ENCODE peak calls at places on chromosomes 7 and 10, in four cellular contexts. U is thyroid gland, N is ovary, I is IMR-90. H is an unnamed sample.
A peak's percentile ranks its signal among the peaks of the same experiment; 100 is the strongest.

GRCh38 chr7:2956526-2957368 is 86.9 kb downstream of the CARD11 start:
- DNase-seq in U (no peak), N (no peak), I (peak; percentile 67), H (peak; percentile 84)

GRCh38 chr10:6493521-6494451 is 86.3 kb downstream of the PRKCQ start:
- DNase-seq in U (no peak), N (no peak), I (peak; percentile 11), H (no peak)

GRCh38 chr7:1706721-1707613 is 36.9 kb downstream of the ELFN1 start:
- DNase-seq in U (no peak), N (peak; percentile 8), I (no peak), H (no peak)

GRCh38 chr10:132649651-132650360 is 112.2 kb downstream of the INPP5A start:
- DNase-seq in U (no peak), N (no peak), I (no peak), H (no peak)

GRCh38 chr10:76514891-76515290 is 1083.5 kb downstream of the LRMDA start:
- DNase-seq in U (no peak), N (no peak), I (no peak), H (no peak)

GRCh38 chr7:137682596-137682995 is 164.2 kb downstream of the DGKI start:
- DNase-seq in U (no peak), N (no peak), I (peak; percentile 88), H (no peak)

GRCh38 chr7:82158327-82158726 is 285.2 kb downstream of the CACNA2D1 start:
- DNase-seq in U (no peak), N (no peak), I (no peak), H (no peak)

GRCh38 chr10:69901623-69902505 is 100.2 kb downstream of the COL13A1 start:
- DNase-seq in U (peak; percentile 83), N (peak; percentile 41), I (peak; percentile 60), H (peak; percentile 41)

GRCh38 chr7:127582361-127582760 is 3.0 kb downstream of the GCC1 start:
- DNase-seq in U (peak; percentile 24), N (peak; percentile 78), I (no peak), H (no peak)

GRCh38 chr7:134130124-134130523 is 3.0 kb downstream of the LRGUK start:
- DNase-seq in U (no peak), N (no peak), I (no peak), H (no peak)

GRCh38 chr10:65670087-65670486 is 1255.7 kb upstream of the LRRTM3 start:
- DNase-seq in U (no peak), N (no peak), I (peak; percentile 50), H (no peak)

GRCh38 chr7:150970424-150970823 is 7.7 kb downstream of the KCNH2 start:
- DNase-seq in U (no peak), N (no peak), I (no peak), H (no peak)

GRCh38 chr7:130351664-130352015 is 7.0 kb downstream of the CPA5 start:
- DNase-seq in U (no peak), N (no peak), I (no peak), H (no peak)

GRCh38 chr10:84335516-84335915 is 7.1 kb downstream of the CCSER2 start:
- DNase-seq in U (no peak), N (no peak), I (no peak), H (peak; percentile 29)

GRCh38 chr10:13969792-13970140 is 361.0 kb downstream of the FRMD4A start:
- DNase-seq in U (no peak), N (no peak), I (no peak), H (no peak)

GRCh38 chr7:2893411-2893861 is 49.3 kb upstream of the GNA12 start:
- DNase-seq in U (no peak), N (no peak), I (no peak), H (no peak)

GRCh38 chr7:135911091-135911490 is 66.1 kb downstream of the MTPN start:
- DNase-seq in U (no peak), N (peak; percentile 51), I (no peak), H (no peak)

GRCh38 chr10:124611738-124612137 is 132.4 kb downstream of the FAM53B start:
- DNase-seq in U (no peak), N (no peak), I (no peak), H (peak; percentile 99)

GRCh38 chr10:35458500-35459448 is 122.5 kb downstream of the CCNY start:
- DNase-seq in U (no peak), N (no peak), I (no peak), H (no peak)

GRCh38 chr7:25665346-25665745 is 437.1 kb upstream of the NPVF start:
- DNase-seq in U (no peak), N (peak; percentile 30), I (no peak), H (peak; percentile 17)

GRCh38 chr7:44538798-44539668 is 2.1 kb downstream of the NPC1L1 start:
- DNase-seq in U (no peak), N (no peak), I (no peak), H (no peak)

GRCh38 chr10:59852671-59853070 is 53.7 kb downstream of the CCDC6 start:
- DNase-seq in U (no peak), N (no peak), I (no peak), H (no peak)

GRCh38 chr7:2501947-2502646 is 17.5 kb upstream of the LFNG start:
- DNase-seq in U (no peak), N (no peak), I (no peak), H (no peak)

GRCh38 chr10:30391266-30391665 is 42.2 kb upstream of the MTPAP start:
- DNase-seq in U (no peak), N (no peak), I (no peak), H (no peak)

GRCh38 chr7:43441217-43441616 is 141.7 kb upstream of the STK17A start:
- DNase-seq in U (no peak), N (no peak), I (no peak), H (no peak)

GRCh38 chr10:125054664-125055273 is 105.6 kb downstream of the CTBP2 start:
- DNase-seq in U (no peak), N (no peak), I (no peak), H (no peak)

GRCh38 chr10:89419548-89419947 is 5.2 kb downstream of the IFIT5 start:
- DNase-seq in U (no peak), N (no peak), I (peak; percentile 31), H (peak; percentile 69)

GRCh38 chr7:68770649-68771048 is 827.6 kb upstream of the AUTS2 start:
- DNase-seq in U (peak; percentile 23), N (no peak), I (no peak), H (no peak)

GRCh38 chr7:66070222-66070621 is 5.4 kb upstream of the ASL start:
- DNase-seq in U (no peak), N (no peak), I (no peak), H (no peak)

GRCh38 chr7:128120116-128120515 is 88.9 kb upstream of the LRRC4 start:
- DNase-seq in U (no peak), N (no peak), I (no peak), H (no peak)

GRCh38 chr7:132309102-132309805 is 267.0 kb downstream of the PLXNA4 start:
- DNase-seq in U (no peak), N (no peak), I (no peak), H (no peak)

GRCh38 chr10:30857803-30858202 is 173.9 kb downstream of the ZNF438 start:
- DNase-seq in U (peak; percentile 81), N (peak; percentile 42), I (peak; percentile 72), H (peak; percentile 92)

GRCh38 chr10:14822879-14823755 is 14.7 kb downstream of the CDNF start:
- DNase-seq in U (peak; percentile 39), N (no peak), I (peak; percentile 59), H (peak; percentile 53)

GRCh38 chr10:72250666-72251065 is 23.1 kb upstream of the DDIT4 start:
- DNase-seq in U (peak; percentile 37), N (peak; percentile 51), I (peak; percentile 82), H (no peak)

GRCh38 chr10:59127991-59128390 is 48.5 kb upstream of the PHYHIPL start:
- DNase-seq in U (no peak), N (no peak), I (no peak), H (no peak)

GRCh38 chr7:41918597-41918996 is 215.7 kb upstream of the INHBA start:
- DNase-seq in U (no peak), N (no peak), I (peak; percentile 98), H (no peak)

GRCh38 chr10:124517931-124518330 is 56.3 kb downstream of the LHPP start:
- DNase-seq in U (no peak), N (no peak), I (no peak), H (no peak)

GRCh38 chr7:141251180-141251579 is 177.3 kb downstream of the TMEM178B start:
- DNase-seq in U (no peak), N (no peak), I (no peak), H (no peak)

GRCh38 chr10:69847883-69848282 is 46.2 kb downstream of the COL13A1 start:
- DNase-seq in U (no peak), N (no peak), I (peak; percentile 38), H (peak; percentile 14)

GRCh38 chr7:113917840-113918239 is 969 bp downstream of the PPP1R3A start:
- DNase-seq in U (no peak), N (no peak), I (no peak), H (no peak)

GRCh38 chr7:113907617-113908016 is 11.2 kb downstream of the PPP1R3A start:
- DNase-seq in U (no peak), N (no peak), I (no peak), H (no peak)

GRCh38 chr7:113915991-113916390 is 2.8 kb downstream of the PPP1R3A start:
- DNase-seq in U (no peak), N (no peak), I (no peak), H (no peak)

GRCh38 chr7:113912881-113913280 is 5.9 kb downstream of the PPP1R3A start:
- DNase-seq in U (no peak), N (no peak), I (no peak), H (no peak)
- TF ChIP-seq POLR2A in U (no peak), N (no peak), I (no peak), H (no peak)

GRCh38 chr10:99430451-99431189 is at the start of gene GOT1:
- DNase-seq in U (peak; percentile 98), N (peak; percentile 92), I (peak; percentile 99), H (peak; percentile 99)
- TF ChIP-seq POLR2A in U (peak; percentile 92), N (peak; percentile 78), I (peak; percentile 94), H (peak; percentile 94)

GRCh38 chr10:11318812-11319598 is 292.4 kb downstream of the USP6NL start:
- DNase-seq in U (no peak), N (no peak), I (no peak), H (no peak)

GRCh38 chr10:11320809-11321520 is 290.5 kb downstream of the USP6NL start:
- DNase-seq in U (no peak), N (no peak), I (no peak), H (no peak)

GRCh38 chr10:11319990-11320602 is 291.4 kb downstream of the USP6NL start:
- DNase-seq in U (no peak), N (no peak), I (no peak), H (no peak)

GRCh38 chr10:11322698-11323097 is 288.8 kb downstream of the USP6NL start:
- DNase-seq in U (no peak), N (no peak), I (no peak), H (no peak)

GRCh38 chr10:11317936-11318670 is 293.3 kb downstream of the USP6NL start:
- DNase-seq in U (no peak), N (no peak), I (no peak), H (no peak)
- TF ChIP-seq POLR2A in U (no peak), N (no peak), I (no peak), H (no peak)

DNA sequence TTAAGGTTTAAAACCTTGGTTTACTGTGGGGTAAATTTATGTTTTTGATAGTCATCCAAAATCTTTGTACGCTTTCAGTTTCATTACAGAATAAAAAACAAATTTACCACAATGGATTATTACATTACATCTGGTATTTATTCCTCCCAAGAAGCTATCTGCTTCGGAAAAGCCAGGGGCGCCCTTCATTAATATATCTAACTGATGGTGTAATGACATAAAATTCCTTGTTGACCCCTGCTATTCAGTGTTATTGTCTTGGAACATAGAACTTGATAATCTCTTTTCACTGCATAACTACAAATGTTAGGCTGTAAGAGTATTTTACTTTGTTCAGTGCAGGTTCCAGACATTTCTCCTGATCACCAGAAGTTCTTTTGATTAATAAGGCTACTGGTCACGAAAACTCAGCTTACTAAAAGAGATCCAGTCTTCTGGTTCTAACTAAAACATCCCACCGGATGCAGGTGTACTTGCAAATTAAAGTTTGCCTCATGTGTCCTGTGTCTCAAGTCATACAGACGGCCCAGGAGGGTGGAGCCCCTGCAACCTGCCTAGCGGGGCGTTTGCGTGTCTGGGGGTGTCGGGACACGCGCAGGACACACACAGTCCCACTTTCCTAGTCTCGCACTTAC is 570 bp upstream of the GLCCI1 start:
- DNase-seq in U (no peak), N (no peak), I (no peak), H (no peak)
- TF ChIP-seq POLR2A in U (no peak), N (no peak), I (peak; percentile 2), H (no peak)